ENCODE peak calls at places on chromosome 11, in six cellular contexts. B, J, X, W, V and D are unnamed samples.
A peak's percentile ranks its signal among the peaks of the same experiment; 100 is the strongest.

GRCh38 chr11:116035972-116036371 is 531.8 kb upstream of the CADM1 start:
- DNase-seq in V (no peak), X (no peak), J (no peak), W (no peak), B (no peak), D (no peak)

GRCh38 chr11:126328444-126328843 is 24.6 kb downstream of the DCPS start:
- DNase-seq in B (no peak), J (no peak), X (peak; percentile 28), W (no peak), V (no peak), D (no peak)

GRCh38 chr11:129766858-129767604 is 48.6 kb upstream of the TMEM45B start:
- DNase-seq in B (peak; percentile 37), V (peak; percentile 14), W (peak; percentile 58), J (peak; percentile 59), X (no peak), D (no peak)

GRCh38 chr11:48170840-48171233 is 45.8 kb upstream of the OR4B1 start:
- DNase-seq in W (peak; percentile 76), J (no peak), B (no peak), X (no peak), V (no peak), D (no peak)

GRCh38 chr11:19631657-19632325 is 80.8 kb upstream of the NAV2 start:
- DNase-seq in X (no peak), B (no peak), V (no peak), J (no peak), W (peak; percentile 75), D (peak; percentile 81)

GRCh38 chr11:62689421-62690183 is at the start of gene LRRN4CL:
- DNase-seq in J (no peak), B (peak; percentile 67), W (peak; percentile 94), X (peak; percentile 90), V (peak; percentile 52), D (peak; percentile 90)

GRCh38 chr11:112401036-112401769 is 140.5 kb upstream of the PLET1 start:
- DNase-seq in X (no peak), V (no peak), B (no peak), W (peak; percentile 36), J (no peak), D (no peak)

GRCh38 chr11:119155733-119156492 is 7.1 kb downstream of the ABCG4 start:
- DNase-seq in V (no peak), J (no peak), X (no peak), B (peak; percentile 41), W (peak; percentile 35), D (no peak)

GRCh38 chr11:46099973-46100335 is 21.3 kb downstream of the PHF21A start:
- DNase-seq in W (peak; percentile 53), V (no peak), J (peak; percentile 14), X (no peak), B (no peak), D (no peak)

GRCh38 chr11:74311352-74311926 is at the start of gene P4HA3:
- DNase-seq in B (peak; percentile 66), V (peak; percentile 70), J (peak; percentile 66), X (peak; percentile 66), W (peak; percentile 82), D (peak; percentile 55)

GRCh38 chr11:79157738-79158137 is 283.1 kb downstream of the TENM4 start:
- DNase-seq in W (no peak), V (no peak), J (no peak), B (no peak), X (no peak), D (no peak)

GRCh38 chr11:33262016-33262638 is 4.9 kb downstream of the HIPK3 start:
- DNase-seq in X (no peak), V (no peak), J (no peak), W (peak; percentile 60), B (no peak), D (no peak)

GRCh38 chr11:27599217-27599616 is 92.6 kb upstream of the LIN7C start:
- DNase-seq in X (no peak), J (no peak), V (no peak), B (no peak), W (no peak), D (no peak)

GRCh38 chr11:132520199-132520598 is 1012.1 kb downstream of the OPCML start:
- DNase-seq in W (peak; percentile 53), V (no peak), X (no peak), J (no peak), B (no peak), D (no peak)

GRCh38 chr11:75384438-75385080 is 14.8 kb upstream of the RPS3 start:
- DNase-seq in X (peak; percentile 88), V (peak; percentile 77), W (peak; percentile 80), B (peak; percentile 85), J (peak; percentile 77), D (peak; percentile 67)

GRCh38 chr11:86201371-86201770 is 43.2 kb upstream of the EED start:
- DNase-seq in X (no peak), B (no peak), W (no peak), V (no peak), J (no peak), D (no peak)

GRCh38 chr11:117953029-117953671 is 23.9 kb upstream of the TMPRSS13 start:
- DNase-seq in X (no peak), J (peak; percentile 53), V (no peak), W (no peak), B (no peak), D (no peak)

GRCh38 chr11:105315287-105315686 is 175.7 kb upstream of the CARD18 start:
- DNase-seq in V (no peak), W (no peak), J (no peak), X (no peak), B (no peak), D (no peak)

GRCh38 chr11:115493905-115494304 is 10.3 kb downstream of the CADM1 start:
- DNase-seq in X (no peak), W (no peak), B (no peak), V (no peak), J (no peak), D (no peak)

GRCh38 chr11:66728760-66729385 is at the start of gene SPTBN2:
- DNase-seq in J (no peak), W (peak; percentile 18), B (peak; percentile 16), X (no peak), V (no peak), D (no peak)

GRCh38 chr11:19558189-19558986 is 154.2 kb upstream of the NAV2 start:
- DNase-seq in X (no peak), J (no peak), B (no peak), V (no peak), W (no peak), D (no peak)

GRCh38 chr11:57349491-57350274 is 11.5 kb downstream of the P2RX3 start:
- DNase-seq in B (peak; percentile 67), W (peak; percentile 55), J (peak; percentile 33), V (peak; percentile 54), X (peak; percentile 82), D (no peak)

GRCh38 chr11:32884770-32885384 is 7.7 kb upstream of the QSER1 start:
- DNase-seq in J (peak; percentile 31), X (no peak), W (peak; percentile 44), V (no peak), B (no peak), D (no peak)

GRCh38 chr11:68751331-68751856 is at the start of gene TESMIN:
- DNase-seq in W (peak; percentile 85), X (peak; percentile 93), B (peak; percentile 97), V (peak; percentile 93), J (peak; percentile 90), D (peak; percentile 69)
- H3K27ac ChIP-seq in W (no peak within 1 kb of the TSS), X (no peak within 1 kb of the TSS), B (peak within 1 kb of the TSS; percentile 12), V (peak within 1 kb of the TSS; percentile 56), J (no peak within 1 kb of the TSS), D (no peak within 1 kb of the TSS)

GRCh38 chr11:102316505-102316904 is 779 bp upstream of the BIRC3 start:
- DNase-seq in X (no peak), W (no peak), V (no peak), J (peak; percentile 44), B (no peak), D (no peak)
- H3K4me1 ChIP-seq in X (peaks cover 3% of the 10 kb centered on the region), W (peaks cover 8% of the 10 kb centered on the region), V (peaks cover 50% of the 10 kb centered on the region), J (peaks cover 5% of the 10 kb centered on the region), B (peaks cover 38% of the 10 kb centered on the region), D (no peaks in the 10 kb centered on the region)

GRCh38 chr11:64866173-64866491 is 12.3 kb downstream of the EHD1 start:
- DNase-seq in J (no peak), B (no peak), V (no peak), X (no peak), W (no peak), D (no peak)
- H3K4me3 ChIP-seq in J (no peak overlapping the region), B (no peak overlapping the region), V (no peak overlapping the region), X (no peak overlapping the region), W (no peak overlapping the region), D (no peak overlapping the region)

GRCh38 chr11:72141066-72141465 is 5.5 kb downstream of the FOLR3 start:
- DNase-seq in J (no peak), B (no peak), W (peak; percentile 96), X (no peak), V (no peak), D (no peak)
- H3K27ac ChIP-seq in J (no peak overlapping the region), B (no peak overlapping the region), W (peak overlapping the region; percentile 88), X (no peak overlapping the region), V (no peak overlapping the region), D (no peak overlapping the region)

GRCh38 chr11:114215871-114216803 is 80.1 kb upstream of the NNMT start:
- DNase-seq in X (no peak), W (no peak), V (no peak), B (no peak), J (no peak), D (no peak)

GRCh38 chr11:114216804-114217195 is 79.4 kb upstream of the NNMT start:
- DNase-seq in V (no peak), J (peak; percentile 26), X (no peak), B (no peak), W (no peak), D (no peak)

GRCh38 chr11:114213622-114214021 is 82.6 kb upstream of the NNMT start:
- DNase-seq in J (no peak), W (no peak), X (no peak), B (no peak), V (no peak), D (no peak)

GRCh38 chr11:114218508-114218907 is 77.7 kb upstream of the NNMT start:
- DNase-seq in W (no peak), B (no peak), J (no peak), V (no peak), X (no peak), D (no peak)

DNA sequence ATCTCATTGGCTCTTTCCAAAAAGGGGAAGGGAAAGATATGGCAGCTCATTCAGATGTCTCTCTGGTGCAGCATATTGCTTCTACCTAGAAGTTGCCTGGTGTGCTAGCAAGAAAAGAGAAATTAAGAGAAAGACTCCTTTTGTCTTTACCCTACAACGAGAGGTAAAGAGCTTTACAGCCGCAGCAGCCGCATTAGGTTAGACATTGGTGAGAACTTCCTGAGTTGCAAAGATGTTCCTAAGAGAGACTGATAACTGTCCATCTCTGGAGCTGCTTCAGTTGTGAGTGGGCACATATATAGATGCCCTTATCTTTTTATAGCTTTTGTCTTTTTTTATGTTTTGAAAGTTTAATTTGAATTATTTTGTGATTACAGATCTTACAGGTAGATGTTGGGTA is 80.8 kb upstream of the NNMT start:
- DNase-seq in W (no peak), J (no peak), B (no peak), V (no peak), X (no peak), D (no peak)
- H3K4me1 ChIP-seq in W (no peaks in the 10 kb centered on the region), J (no peaks in the 10 kb centered on the region), B (peaks cover 25% of the 10 kb centered on the region), V (peaks cover 49% of the 10 kb centered on the region), X (peaks cover 28% of the 10 kb centered on the region), D (peaks cover 100% of the 10 kb centered on the region)